ENCODE peak calls at places on chromosomes 5 and 9, in five cellular contexts. K is DND-41, G is lower lobe of right lung, V is OCI-LY7, D is stomach. I is an unnamed sample. For H3K9me3, the result is how much of the 10 kb centered on the place peaks cover.

GRCh38 chr9:136648746-136649145 is 14.0 kb upstream of the EGFL7 start:
- DNase-seq in K (no peak), G (peak), V (no peak), D (no peak), I (peak)

GRCh38 chr9:128149951-128150593 is 819 bp downstream of the LCN2 start:
- DNase-seq in K (no peak), G (peak), V (no peak), D (no peak), I (no peak)

GRCh38 chr5:6356578-6357164 is 21.7 kb downstream of the MED10 start:
- DNase-seq in K (no peak), G (no peak), V (no peak), D (no peak), I (no peak)

GRCh38 chr9:93111371-93112115 is 15.5 kb downstream of the CARD19 start:
- DNase-seq in K (no peak), G (peak), V (no peak), D (no peak), I (peak)

GRCh38 chr5:38400365-38400764 is 142.0 kb downstream of the EGFLAM start:
- DNase-seq in K (no peak), G (no peak), V (no peak), D (no peak), I (no peak)

GRCh38 chr5:143395638-143396352 is 7.7 kb downstream of the NR3C1 start:
- DNase-seq in K (no peak), G (no peak), V (peak), D (no peak), I (no peak)

GRCh38 chr9:112831281-112831851 is 59.3 kb downstream of the SLC46A2 start:
- DNase-seq in K (no peak), G (peak), V (no peak), D (peak), I (no peak)

GRCh38 chr9:29214162-29214520 is 1640.9 kb upstream of the C9orf72 start:
- DNase-seq in K (no peak), G (no peak), V (no peak), D (peak), I (peak)

GRCh38 chr9:133702798-133703570 is 35.2 kb downstream of the SARDH start:
- DNase-seq in K (no peak), G (peak), V (peak), D (no peak), I (peak)

GRCh38 chr5:139660916-139661814 is 13.0 kb downstream of the CXXC5 start:
- DNase-seq in K (no peak), G (peak), V (no peak), D (peak), I (peak)

GRCh38 chr9:137757613-137758029 is 120.0 kb upstream of the CACNA1B start:
- DNase-seq in K (no peak), G (no peak), V (no peak), D (no peak), I (no peak)

GRCh38 chr5:132905938-132906337 is 32.5 kb downstream of the LEAP2 start:
- DNase-seq in K (no peak), G (no peak), V (peak), D (no peak), I (no peak)

GRCh38 chr5:134436523-134437339 is 25.1 kb upstream of the CDKN2AIPNL start:
- DNase-seq in K (no peak), G (peak), V (peak), D (peak), I (peak)

GRCh38 chr5:31036407-31036806 is 157.1 kb upstream of the CDH6 start:
- DNase-seq in K (no peak), G (no peak), V (no peak), D (no peak), I (no peak)

GRCh38 chr9:112434487-112434886 is 52.1 kb upstream of the KIAA1958 start:
- DNase-seq in K (no peak), G (no peak), V (no peak), D (no peak), I (no peak)

GRCh38 chr9:133599470-133600173 is 9.6 kb downstream of the FAM163B start:
- DNase-seq in K (no peak), G (no peak), V (no peak), D (no peak), I (no peak)

GRCh38 chr5:40904205-40904993 is 4.9 kb upstream of the C7 start:
- DNase-seq in K (peak), G (no peak), V (peak), D (peak), I (peak)

GRCh38 chr5:67095346-67095871 is 101.2 kb downstream of the CD180 start:
- DNase-seq in K (no peak), G (peak), V (no peak), D (peak), I (peak)

GRCh38 chr9:627571-627970 is 213.9 kb upstream of the DMRT1 start:
- DNase-seq in K (no peak), G (no peak), V (no peak), D (no peak), I (no peak)

GRCh38 chr5:79728396-79728795 is 38.8 kb downstream of the CMYA5 start:
- DNase-seq in K (no peak), G (no peak), V (no peak), D (no peak), I (no peak)

GRCh38 chr9:81086421-81086820 is 602.9 kb downstream of the TLE1 start:
- DNase-seq in K (no peak), G (no peak), V (no peak), D (no peak), I (no peak)

GRCh38 chr9:677461-678097 is 163.9 kb upstream of the DMRT1 start:
- DNase-seq in K (no peak), G (no peak), V (no peak), D (no peak), I (no peak)

GRCh38 chr5:82147860-82148573 is 130.1 kb downstream of the RPS23 start:
- DNase-seq in K (no peak), G (no peak), V (no peak), D (no peak), I (peak)

GRCh38 chr5:179403426-179404147 is 58.3 kb upstream of the ADAMTS2 start:
- DNase-seq in K (no peak), G (no peak), V (no peak), D (no peak), I (no peak)

GRCh38 chr5:132294728-132295504 is 722 bp downstream of the SLC22A4 start:
- DNase-seq in K (peak), G (peak), V (no peak), D (peak), I (peak)

GRCh38 chr9:37437616-37438015 is 15.1 kb downstream of the GRHPR start:
- DNase-seq in K (no peak), G (no peak), V (no peak), D (no peak), I (no peak)

GRCh38 chr5:119389288-119390065 is 33.7 kb downstream of the TNFAIP8 start:
- DNase-seq in K (no peak), G (no peak), V (no peak), D (no peak), I (no peak)

GRCh38 chr9:23319092-23319491 is 506.9 kb downstream of the ELAVL2 start:
- DNase-seq in K (no peak), G (no peak), V (no peak), D (no peak), I (no peak)

GRCh38 chr5:174275959-174276358 is 230.5 kb downstream of the NSG2 start:
- DNase-seq in K (no peak), G (no peak), V (no peak), D (no peak), I (no peak)

GRCh38 chr5:68778467-68778866 is 315.3 kb upstream of the SLC30A5 start:
- DNase-seq in K (no peak), G (no peak), V (no peak), D (no peak), I (no peak)

GRCh38 chr5:133240425-133241091 is 188.7 kb downstream of the HSPA4 start:
- DNase-seq in K (no peak), G (no peak), V (no peak), D (peak), I (peak)

GRCh38 chr5:134758176-134758503 is 439 bp upstream of the DDX46 start:
- DNase-seq in K (no peak), G (no peak), V (no peak), D (no peak), I (no peak)

GRCh38 chr5:103674739-103675138 is 112.2 kb upstream of the NUDT12 start:
- DNase-seq in K (no peak), G (no peak), V (no peak), D (no peak), I (no peak)

GRCh38 chr9:85715587-85715986 is 26.2 kb downstream of the AGTPBP1 start:
- DNase-seq in K (no peak), G (no peak), V (no peak), D (no peak), I (no peak)
- H3K4me3 ChIP-seq in K (no peak), G (no peak), V (no peak), D (no peak), I (no peak)

DNA sequence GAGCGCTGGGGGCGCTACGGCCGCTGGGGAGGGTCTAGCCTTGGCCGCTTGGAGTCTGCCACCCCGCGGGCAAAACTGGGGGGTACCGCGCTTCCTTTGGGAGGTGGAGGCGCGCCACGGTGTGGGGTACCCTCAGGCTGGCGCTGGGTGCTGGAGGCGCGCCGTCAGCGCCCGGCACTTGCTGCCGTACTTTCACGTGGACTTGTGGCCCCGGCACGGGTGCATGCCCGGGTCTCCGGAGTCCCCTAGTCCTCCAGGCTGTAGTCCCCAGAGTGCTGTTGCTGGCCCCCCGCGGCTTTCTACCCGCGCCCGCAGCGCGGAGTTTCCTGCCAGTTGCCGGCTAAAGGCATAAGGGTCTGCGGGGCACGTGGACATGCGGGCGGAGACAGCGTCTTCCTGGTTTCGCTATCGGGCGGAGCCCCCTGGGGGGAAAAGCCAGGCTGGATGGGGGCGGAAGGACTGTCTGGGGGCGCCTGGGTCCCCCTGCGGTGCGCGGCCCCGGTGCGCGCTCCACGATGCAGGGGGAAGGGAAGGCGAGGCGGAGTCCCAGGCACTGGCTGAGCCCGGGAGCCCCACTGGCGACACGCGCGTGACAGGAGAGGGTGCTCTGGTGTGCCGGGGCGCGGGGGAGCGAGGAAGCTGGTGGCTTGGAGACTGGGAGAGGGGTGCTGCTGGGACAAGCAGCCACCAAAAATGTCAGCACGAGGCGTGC is 666 bp downstream of the PPARGC1B start:
- DNase-seq in K (peak), G (peak), V (peak), D (peak), I (peak)
- TF ChIP-seq CTCF in K (peak), G (no peak), V (peak), D (no peak), I (no peak)

GRCh38 chr5:56664025-56664424 is 151.3 kb upstream of the MAP3K1 start:
- DNase-seq in K (no peak), G (no peak), V (no peak), D (no peak), I (no peak)

GRCh38 chr5:56663523-56663922 is 151.8 kb upstream of the MAP3K1 start:
- DNase-seq in K (no peak), G (no peak), V (no peak), D (no peak), I (no peak)

GRCh38 chr5:56658972-56659371 is 156.4 kb upstream of the MAP3K1 start:
- DNase-seq in K (no peak), G (no peak), V (no peak), D (no peak), I (no peak)

GRCh38 chr5:56659991-56660390 is 155.4 kb upstream of the MAP3K1 start:
- DNase-seq in K (no peak), G (no peak), V (no peak), D (no peak), I (no peak)

GRCh38 chr5:56662891-56663290 is 152.5 kb upstream of the MAP3K1 start:
- DNase-seq in K (no peak), G (no peak), V (no peak), D (no peak), I (no peak)
- H3K9me3 ChIP-seq in K (under half), G (under half), V (under half), D (under half), I (under half)

GRCh38 chr9:105418588-105419108 is 29.2 kb upstream of the FSD1L start:
- DNase-seq in K (no peak), G (no peak), V (no peak), D (no peak), I (no peak)

GRCh38 chr9:105419981-105420597 is 27.7 kb upstream of the FSD1L start:
- DNase-seq in K (no peak), G (no peak), V (no peak), D (no peak), I (no peak)

GRCh38 chr9:105413486-105414068 is 34.3 kb upstream of the FSD1L start:
- DNase-seq in K (no peak), G (no peak), V (no peak), D (no peak), I (peak)

GRCh38 chr9:105416840-105417239 is 31.0 kb upstream of the FSD1L start:
- DNase-seq in K (no peak), G (no peak), V (no peak), D (no peak), I (no peak)

GRCh38 chr9:105415344-105415980 is 32.4 kb upstream of the FSD1L start:
- DNase-seq in K (peak), G (no peak), V (peak), D (peak), I (peak)
- H3K4me3 ChIP-seq in K (no peak), G (no peak), V (no peak), D (no peak), I (no peak)

GRCh38 chr5:172187118-172188032 is 649 bp downstream of the STK10 start:
- DNase-seq in K (peak), G (peak), V (peak), D (peak), I (peak)
- TF ChIP-seq CTCF in K (no peak), G (no peak), V (peak), D (no peak), I (no peak)

GRCh38 chr9:131483319-131484050 is 19.2 kb upstream of the POMT1 start:
- DNase-seq in K (no peak), G (peak), V (no peak), D (no peak), I (no peak)

GRCh38 chr9:131485728-131486381 is 16.9 kb upstream of the POMT1 start:
- DNase-seq in K (no peak), G (peak), V (no peak), D (no peak), I (no peak)

GRCh38 chr9:131484560-131485185 is 18.0 kb upstream of the POMT1 start:
- DNase-seq in K (no peak), G (peak), V (no peak), D (no peak), I (no peak)

GRCh38 chr9:131484051-131484445 is 18.7 kb upstream of the POMT1 start:
- DNase-seq in K (no peak), G (peak), V (no peak), D (no peak), I (no peak)

DNA sequence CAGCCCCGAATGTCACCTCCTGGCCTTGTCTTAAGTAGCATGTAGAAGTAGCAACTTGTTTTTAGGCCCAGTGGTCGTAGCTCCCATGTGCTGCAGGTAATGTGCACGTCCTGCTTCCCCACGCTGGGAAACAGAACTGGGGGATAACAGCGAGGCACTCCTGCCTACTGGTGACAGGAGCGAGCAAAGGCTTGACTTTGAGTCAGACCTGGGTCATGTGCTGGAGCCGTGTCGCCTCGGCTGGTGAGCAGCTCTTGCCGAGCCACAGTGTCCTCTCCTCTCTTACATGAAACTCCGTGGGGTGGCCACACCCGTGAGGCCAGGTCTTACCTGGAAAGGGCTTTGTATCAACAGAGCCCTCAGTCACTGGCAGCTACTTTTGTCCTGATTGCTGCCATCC is 17.5 kb upstream of the POMT1 start:
- DNase-seq in K (no peak), G (peak), V (no peak), D (no peak), I (no peak)
- H3K9me3 ChIP-seq in K (under half), G (under half), V (under half), D (under half), I (under half)

DNA sequence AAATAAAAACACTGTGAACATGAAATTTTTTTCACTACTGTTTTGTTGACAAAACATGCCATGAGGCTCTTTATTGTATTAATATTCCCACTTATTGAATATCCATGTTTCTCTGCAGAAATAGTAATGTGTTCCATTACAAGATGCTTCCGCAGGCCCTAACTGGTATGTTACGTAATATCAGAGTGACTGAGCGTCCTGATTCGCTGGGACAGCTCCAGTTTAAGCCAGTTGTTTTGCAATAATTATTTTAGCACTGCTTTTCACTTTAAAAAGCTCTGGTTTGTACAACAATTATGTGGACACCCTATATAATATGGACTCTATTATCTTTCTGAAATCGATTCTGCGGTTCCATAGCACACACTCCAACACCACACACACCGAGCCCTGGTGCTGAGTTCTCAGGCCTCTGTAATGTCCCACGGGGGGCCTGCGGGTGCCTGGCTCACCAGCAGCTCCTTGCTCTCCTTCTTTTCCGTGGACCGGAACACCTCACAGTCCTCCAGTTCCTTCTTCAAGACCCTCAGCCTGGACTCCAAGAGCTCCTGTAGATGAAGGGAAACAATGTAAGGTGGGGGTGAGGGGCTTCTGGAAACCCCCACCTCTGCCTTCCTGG is 1.8 kb downstream of the TRIM7 start:
- DNase-seq in K (no peak), G (no peak), V (no peak), D (no peak), I (no peak)
- H3K4me3 ChIP-seq in K (no peak), G (peak), V (no peak), D (no peak), I (no peak)

GRCh38 chr9:2568689-2569088 is 52.9 kb upstream of the VLDLR start:
- DNase-seq in K (no peak), G (no peak), V (no peak), D (no peak), I (no peak)
- TF ChIP-seq CTCF in K (no peak), G (no peak), V (no peak), D (no peak), I (no peak)

GRCh38 chr5:141343242-141343952 is at the start of gene PCDHGA3:
- DNase-seq in K (no peak), G (no peak), V (peak), D (no peak), I (no peak)
- H3K9me3 ChIP-seq in K (under half), G (half or more), V (under half), D (half or more), I (half or more)

GRCh38 chr9:33164138-33164809 is 2.9 kb downstream of the B4GALT1 start:
- DNase-seq in K (peak), G (no peak), V (peak), D (no peak), I (no peak)
- H3K4me3 ChIP-seq in K (no peak), G (peak), V (peak), D (peak), I (peak)